ENCODE peak calls at places on chromosomes 2 and 18, in nine cellular contexts. F is activated T-cell treated with anti-CD3 and anti-CD28 coated beads, Interleukin-2, amount 50 U/mL, for 24 hours; G is H7; I is effector memory CD4-positive, alpha-beta T cell; U is GM04504; A is skeletal muscle cell; O is memory B cell; Q is EL; M is brain microvascular endothelial cell. V is an unnamed sample.

GRCh38 chr2:149629003-149629402 is 41.4 kb upstream of the MMADHC start:
- DNase-seq in F (no peak), U (no peak), G (no peak), I (no peak), A (peak; percentile 43), Q (no peak), O (no peak), M (no peak), V (no peak)

GRCh38 chr2:209638346-209638745 is 133.3 kb upstream of the UNC80 start:
- DNase-seq in F (no peak), G (no peak), M (peak; percentile 47), O (no peak), Q (peak; percentile 71), U (no peak), I (no peak), A (no peak), V (no peak)

GRCh38 chr2:25418944-25419677 is 77.4 kb upstream of the DNMT3A start:
- DNase-seq in O (no peak), G (no peak), Q (no peak), F (no peak), I (no peak), M (peak; percentile 1), A (no peak), U (no peak), V (no peak)

GRCh38 chr2:42025151-42025582 is 22.7 kb upstream of the PKDCC start:
- DNase-seq in I (no peak), A (peak; percentile 48), F (no peak), G (peak; percentile 55), Q (peak; percentile 56), U (no peak), M (peak; percentile 34), O (no peak), V (peak; percentile 63)

GRCh38 chr2:204127238-204127637 is 190.7 kb downstream of the ICOS start:
- DNase-seq in U (no peak), O (no peak), Q (no peak), M (no peak), A (no peak), I (no peak), F (no peak), G (no peak), V (no peak)

GRCh38 chr2:96353032-96353561 is 17.5 kb downstream of the NCAPH start:
- DNase-seq in F (no peak), Q (peak; percentile 26), M (peak; percentile 77), U (peak; percentile 67), O (no peak), G (no peak), I (no peak), A (no peak), V (no peak)

GRCh38 chr18:55779461-55779710 is 191.4 kb upstream of the TCF4 start:
- DNase-seq in U (no peak), O (peak; percentile 18), G (peak; percentile 39), I (no peak), M (no peak), F (no peak), Q (peak; percentile 64), A (no peak), V (no peak)

GRCh38 chr2:45435316-45435715 is 175.8 kb downstream of the SRBD1 start:
- DNase-seq in F (no peak), U (peak; percentile 72), I (no peak), O (no peak), Q (peak; percentile 96), M (peak; percentile 86), A (peak; percentile 85), G (no peak), V (peak; percentile 93)

GRCh38 chr2:41941831-41942230 is 106.0 kb upstream of the PKDCC start:
- DNase-seq in O (no peak), I (no peak), Q (no peak), U (no peak), G (no peak), F (no peak), A (no peak), M (no peak), V (no peak)

GRCh38 chr2:31404827-31405226 is 9.7 kb downstream of the XDH start:
- DNase-seq in F (no peak), G (no peak), O (no peak), A (no peak), I (no peak), U (no peak), M (no peak), Q (no peak), V (no peak)

GRCh38 chr2:54063967-54064535 is 51.4 kb upstream of the ACYP2 start:
- DNase-seq in A (no peak), F (no peak), G (no peak), O (no peak), I (no peak), Q (no peak), M (no peak), U (no peak), V (no peak)

GRCh38 chr18:49744395-49744987 is 68.8 kb downstream of the ACAA2 start:
- DNase-seq in I (no peak), M (no peak), G (no peak), F (no peak), A (no peak), U (no peak), O (no peak), Q (no peak), V (no peak)

GRCh38 chr2:6186332-6187100 is 494.3 kb downstream of the SOX11 start:
- DNase-seq in U (no peak), G (no peak), Q (no peak), M (peak; percentile 88), I (no peak), O (no peak), F (no peak), A (peak; percentile 66), V (no peak)

GRCh38 chr2:158181171-158181570 is 79.5 kb downstream of the UPP2 start:
- DNase-seq in U (no peak), M (no peak), O (no peak), I (no peak), F (no peak), Q (no peak), A (no peak), G (no peak), V (no peak)

GRCh38 chr2:232238108-232238507 is 140.4 kb upstream of the ALPP start:
- DNase-seq in Q (no peak), U (no peak), F (no peak), M (peak; percentile 76), O (no peak), A (no peak), I (no peak), G (no peak), V (no peak)

GRCh38 chr2:43393918-43394317 is 167.5 kb upstream of the ZFP36L2 start:
- DNase-seq in M (no peak), U (no peak), G (no peak), F (no peak), A (no peak), I (no peak), O (no peak), Q (no peak), V (no peak)

GRCh38 chr2:220228310-220229006 is 601.0 kb downstream of the SLC4A3 start:
- DNase-seq in A (peak; percentile 95), Q (peak; percentile 99), I (no peak), U (peak; percentile 95), G (no peak), M (peak; percentile 99), O (no peak), F (no peak), V (peak; percentile 97)

GRCh38 chr2:186098821-186099220 is 360.2 kb downstream of the FSIP2 start:
- DNase-seq in I (no peak), F (no peak), U (no peak), O (no peak), A (no peak), Q (no peak), G (no peak), M (peak; percentile 37), V (peak; percentile 2)

GRCh38 chr18:59900222-59901128 is 679 bp downstream of the PMAIP1 start:
- DNase-seq in Q (peak; percentile 84), A (no peak), M (peak; percentile 81), F (peak; percentile 71), O (peak; percentile 53), G (peak; percentile 66), I (peak; percentile 47), U (peak; percentile 55), V (peak; percentile 60)

GRCh38 chr18:13381907-13382682 is 163.5 kb downstream of the LDLRAD4 start:
- DNase-seq in M (peak; percentile 77), F (peak; percentile 47), U (peak; percentile 46), I (peak; percentile 23), O (no peak), Q (peak; percentile 27), G (no peak), A (no peak), V (peak; percentile 74)

GRCh38 chr18:22399949-22400348 is 17.8 kb downstream of the CTAGE1 start:
- DNase-seq in Q (peak; percentile 55), F (no peak), A (no peak), U (no peak), M (peak; percentile 18), G (no peak), I (no peak), O (no peak), V (peak; percentile 17)

GRCh38 chr18:76496200-76496890 is 1.3 kb upstream of the ZNF516 start:
- DNase-seq in Q (peak; percentile 70), O (no peak), I (no peak), M (peak; percentile 48), F (peak; percentile 58), U (no peak), G (peak; percentile 80), A (no peak), V (no peak)

GRCh38 chr2:240925191-240925575 is 19.0 kb downstream of the CROCC2 start:
- DNase-seq in Q (no peak), I (no peak), F (peak; percentile 25), G (peak; percentile 74), U (no peak), M (no peak), A (no peak), O (peak; percentile 9), V (no peak)

GRCh38 chr2:70959851-70960832 is 18.3 kb upstream of the ANKRD53 start:
- DNase-seq in M (no peak), Q (no peak), O (peak; percentile 9), A (no peak), G (peak; percentile 80), F (peak; percentile 27), I (no peak), U (no peak), V (no peak)

GRCh38 chr2:16250466-16250865 is 310.1 kb downstream of the MYCN start:
- DNase-seq in U (no peak), M (no peak), Q (no peak), I (no peak), F (no peak), A (no peak), O (no peak), G (no peak), V (no peak)

GRCh38 chr2:11681722-11682589 is 12.0 kb upstream of the NTSR2 start:
- DNase-seq in F (peak; percentile 76), Q (no peak), G (peak; percentile 95), I (no peak), U (no peak), M (no peak), O (peak; percentile 53), A (no peak), V (no peak)

GRCh38 chr2:241218131-241219029 is 29.9 kb downstream of the ANO7 start:
- DNase-seq in G (peak; percentile 96), U (no peak), Q (peak; percentile 55), A (no peak), M (no peak), F (peak; percentile 55), O (no peak), I (no peak), V (peak; percentile 7)

GRCh38 chr2:24824966-24825882 is 32.0 kb downstream of the CENPO start:
- DNase-seq in M (no peak), I (no peak), Q (no peak), A (no peak), U (no peak), G (peak; percentile 53), F (peak; percentile 44), O (no peak), V (no peak)

GRCh38 chr2:120678251-120678650 is 57.4 kb upstream of the GLI2 start:
- DNase-seq in I (no peak), O (no peak), U (no peak), G (no peak), Q (peak; percentile 32), A (no peak), M (no peak), F (no peak), V (no peak)

GRCh38 chr2:234861841-234862735 is 89.7 kb upstream of the SH3BP4 start:
- DNase-seq in Q (no peak), I (no peak), G (no peak), A (no peak), U (no peak), O (no peak), M (no peak), F (no peak), V (no peak)

GRCh38 chr18:46542545-46542944 is 114.5 kb downstream of the LOXHD1 start:
- DNase-seq in A (no peak), Q (no peak), O (no peak), I (no peak), G (peak; percentile 56), U (no peak), F (no peak), M (no peak), V (peak; percentile 8)